ENCODE peak calls at places on chromosomes 6 and 20, in seven cellular contexts. Z is CD8-positive, alpha-beta T cell; C is AG04450; H is adrenal gland; Y is neural progenitor cell; B is A549; N is MM.1S. P is an unnamed sample.

GRCh38 chr6:68497927-68498326 is 137.2 kb upstream of the ADGRB3 start:
- DNase-seq in Y (no peak), Z (no peak), N (no peak), B (no peak), H (no peak), C (no peak), P (no peak)

GRCh38 chr6:3119040-3119723 is 671 bp downstream of the BPHL start:
- DNase-seq in Y (no peak), N (peak; percentile 19), B (peak; percentile 16), Z (no peak), C (no peak), H (no peak), P (no peak)

GRCh38 chr20:58523916-58524315 is 8.7 kb upstream of the APCDD1L start:
- DNase-seq in C (no peak), Z (no peak), Y (peak; percentile 34), H (no peak), N (no peak), B (no peak), P (no peak)

GRCh38 chr6:117449549-117450439 is 24.1 kb upstream of the ROS1 start:
- DNase-seq in C (peak; percentile 63), H (peak; percentile 76), N (peak; percentile 67), Z (peak; percentile 65), Y (peak; percentile 77), B (peak; percentile 77), P (peak; percentile 43)

GRCh38 chr6:169990095-169991030 is 238.9 kb downstream of the ERMARD start:
- DNase-seq in C (no peak), N (no peak), Z (no peak), B (no peak), H (peak; percentile 54), Y (no peak), P (no peak)

GRCh38 chr20:60407011-60407771 is 449.0 kb downstream of the CDH26 start:
- DNase-seq in H (no peak), B (no peak), N (no peak), C (no peak), Z (no peak), Y (no peak), P (no peak)

GRCh38 chr20:63378626-63379025 is 17.5 kb upstream of the CHRNA4 start:
- DNase-seq in Z (no peak), H (no peak), B (no peak), C (no peak), Y (peak; percentile 85), N (no peak), P (no peak)

GRCh38 chr20:38229376-38230252 is 30.9 kb downstream of the KIAA1755 start:
- DNase-seq in H (no peak), Z (no peak), N (no peak), Y (peak; percentile 46), C (no peak), B (no peak), P (no peak)

GRCh38 chr6:146950351-146950835 is 253.8 kb upstream of the STXBP5 start:
- DNase-seq in N (no peak), Z (no peak), B (peak; percentile 17), C (no peak), H (no peak), Y (no peak), P (no peak)

GRCh38 chr20:34024733-34025351 is 31.1 kb downstream of the RALY start:
- DNase-seq in Z (no peak), N (peak; percentile 41), C (no peak), Y (no peak), H (no peak), B (no peak), P (no peak)

GRCh38 chr20:59145926-59146800 is 17.5 kb upstream of the ZNF831 start:
- DNase-seq in C (no peak), Z (peak; percentile 73), B (no peak), N (no peak), Y (no peak), H (no peak), P (no peak)

GRCh38 chr6:111601875-111602274 is 3.8 kb downstream of the TRAF3IP2 start:
- DNase-seq in Z (no peak), Y (no peak), H (no peak), C (no peak), N (no peak), B (no peak), P (no peak)

GRCh38 chr6:332671-333070 is 40.4 kb downstream of the DUSP22 start:
- DNase-seq in Y (no peak), B (no peak), Z (no peak), N (no peak), H (no peak), C (no peak), P (no peak)

GRCh38 chr6:166958926-166959861 is 2.8 kb upstream of the RNASET2 start:
- DNase-seq in B (no peak), C (no peak), N (no peak), Y (no peak), H (peak; percentile 44), Z (peak; percentile 70), P (no peak)

GRCh38 chr6:63923139-63923739 is 287.6 kb downstream of the PHF3 start:
- DNase-seq in Z (no peak), C (peak; percentile 11), Y (peak; percentile 55), N (peak; percentile 60), B (peak; percentile 31), H (no peak), P (no peak)

GRCh38 chr6:76940186-76940585 is 523.1 kb downstream of the HTR1B start:
- DNase-seq in H (no peak), C (no peak), Z (no peak), B (no peak), Y (no peak), N (no peak), P (no peak)

GRCh38 chr6:33658982-33659689 is 38.0 kb downstream of the ITPR3 start:
- DNase-seq in Z (no peak), C (no peak), Y (no peak), H (no peak), B (no peak), N (no peak), P (no peak)
- H3K27ac ChIP-seq in Z (no peak overlapping the region), C (no peak overlapping the region), Y (no peak overlapping the region), H (no peak overlapping the region), B (no peak overlapping the region), N (no peak overlapping the region), P (no peak overlapping the region)

DNA sequence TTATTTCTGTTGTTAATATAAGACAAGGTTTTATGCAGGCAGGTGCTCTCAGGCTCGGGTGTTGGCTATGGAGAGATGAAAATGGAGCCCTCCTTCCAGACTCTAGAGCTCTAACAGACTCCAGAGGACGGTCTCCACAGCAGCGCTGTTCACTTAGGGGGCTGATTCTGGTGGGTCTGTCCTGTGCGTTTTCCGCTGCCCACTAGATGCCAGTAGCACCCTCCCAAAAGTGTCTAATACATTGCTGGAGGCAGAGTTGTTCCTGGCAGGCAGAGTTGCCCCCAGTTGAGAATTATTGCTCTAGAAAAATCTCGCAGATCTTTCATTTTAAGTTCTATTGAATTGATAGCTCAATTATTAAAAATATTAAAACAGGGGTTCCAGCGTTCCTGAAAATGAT is 109.9 kb downstream of the MAP3K4 start:
- DNase-seq in Y (peak; percentile 53), H (no peak), Z (no peak), N (no peak), B (no peak), C (no peak), P (no peak)
- TF ChIP-seq CTCF in Y (peak; percentile 68), H (no peak), Z (no peak), N (no peak), B (no peak), C (peak; percentile 39), P (no peak)

GRCh38 chr6:24910331-24910849 is 25.4 kb downstream of the RIPOR2 start:
- DNase-seq in Z (no peak), C (no peak), Y (peak; percentile 45), H (no peak), N (no peak), B (no peak), P (no peak)

GRCh38 chr6:24906314-24906713 is 29.4 kb downstream of the RIPOR2 start:
- DNase-seq in Y (no peak), H (no peak), B (no peak), N (no peak), C (no peak), Z (no peak), P (no peak)

GRCh38 chr6:24909281-24910216 is 26.2 kb downstream of the RIPOR2 start:
- DNase-seq in C (no peak), Y (no peak), B (no peak), H (no peak), N (no peak), Z (no peak), P (no peak)

GRCh38 chr6:24907959-24908358 is 27.8 kb downstream of the RIPOR2 start:
- DNase-seq in H (no peak), N (no peak), B (no peak), Y (peak; percentile 49), Z (no peak), C (no peak), P (no peak)

GRCh38 chr6:24908555-24908954 is 27.2 kb downstream of the RIPOR2 start:
- DNase-seq in B (no peak), Z (no peak), C (no peak), Y (no peak), N (no peak), H (no peak), P (no peak)
- H3K4me3 ChIP-seq in B (no peak overlapping the region), Z (peak overlapping the region; percentile 62), C (no peak overlapping the region), Y (no peak overlapping the region), N (no peak overlapping the region), H (no peak overlapping the region), P (no peak overlapping the region)

DNA sequence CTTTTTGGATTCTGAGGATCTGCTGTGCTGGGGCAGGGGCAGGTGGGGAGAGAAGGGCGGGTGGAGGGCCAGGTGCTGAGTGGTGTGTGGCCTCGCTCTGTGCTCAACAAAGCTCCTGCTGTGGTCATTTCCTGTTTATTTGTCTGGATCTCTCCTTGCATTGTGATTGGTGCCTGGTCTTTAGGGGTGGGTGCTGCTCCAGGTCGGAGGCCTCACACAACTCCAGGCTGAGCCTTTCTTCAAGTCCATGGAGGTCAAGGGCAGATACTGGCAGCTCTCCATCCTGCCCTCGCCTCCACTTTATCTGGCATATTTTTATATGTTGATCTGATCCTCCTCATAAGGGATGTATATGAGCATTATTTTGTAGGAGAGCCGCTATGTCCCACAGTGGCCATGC is 36.2 kb downstream of the HLA-F start:
- DNase-seq in B (no peak), N (no peak), H (no peak), C (no peak), Z (no peak), Y (no peak), P (no peak)
- H3K27ac ChIP-seq in B (no peak overlapping the region), N (no peak overlapping the region), H (no peak overlapping the region), C (no peak overlapping the region), Z (no peak overlapping the region), Y (no peak overlapping the region), P (no peak overlapping the region)

GRCh38 chr6:27178001-27178730 is 69.3 kb upstream of the PRSS16 start:
- DNase-seq in Z (no peak), H (peak; percentile 75), B (peak; percentile 92), Y (peak; percentile 79), N (peak; percentile 51), C (peak; percentile 85), P (no peak)
- TF ChIP-seq CTCF in Z (no peak), H (no peak), B (no peak), Y (no peak), N (no peak), C (no peak), P (no peak)